ENCODE peak calls at places on chromosomes 6 and 20, in four cellular contexts. G is GM12878, R is H1, P is HepG2. K is an unnamed sample.

GRCh38 chr6:125421853-125422252 is 120.1 kb upstream of the HDDC2 start:
- DNase-seq in P (no peak), G (no peak), R (peak; percentile 63), K (peak; percentile 81)

GRCh38 chr20:24098886-24099285 is 110.3 kb upstream of the GGTLC1 start:
- DNase-seq in G (no peak), R (no peak), P (no peak), K (no peak)

GRCh38 chr20:25309395-25310267 is 61.7 kb downstream of the PYGB start:
- DNase-seq in G (no peak), P (peak; percentile 82), R (no peak), K (no peak)

GRCh38 chr6:47256361-47256760 is 53.3 kb downstream of the TNFRSF21 start:
- DNase-seq in G (no peak), R (no peak), P (no peak), K (no peak)

GRCh38 chr6:9083108-9083507 is 647.8 kb upstream of the SLC35B3 start:
- DNase-seq in R (no peak), P (no peak), G (no peak), K (no peak)

GRCh38 chr6:439681-440167 is 48.2 kb downstream of the IRF4 start:
- DNase-seq in P (no peak), G (no peak), R (no peak), K (no peak)

GRCh38 chr6:35487653-35488516 is 9.0 kb downstream of the TEAD3 start:
- DNase-seq in R (peak; percentile 53), G (no peak), P (no peak), K (peak; percentile 60)

GRCh38 chr20:58511364-58511763 is 3.8 kb downstream of the APCDD1L start:
- DNase-seq in P (no peak), G (no peak), R (no peak), K (no peak)

GRCh38 chr6:27679308-27679967 is 206.5 kb upstream of the ZNF184 start:
- DNase-seq in P (no peak), G (no peak), R (no peak), K (peak; percentile 60)

GRCh38 chr6:114304304-114304887 is 38.4 kb downstream of the HS3ST5 start:
- DNase-seq in G (no peak), P (peak; percentile 19), R (no peak), K (peak; percentile 50)

GRCh38 chr20:33337531-33338165 is 54.6 kb downstream of the BPIFB1 start:
- DNase-seq in P (no peak), G (peak; percentile 50), R (no peak), K (no peak)

GRCh38 chr6:16421462-16421960 is 183.1 kb downstream of the GMPR start:
- DNase-seq in R (no peak), G (no peak), P (no peak), K (no peak)

GRCh38 chr20:19074828-19075516 is 137.5 kb upstream of the SLC24A3 start:
- DNase-seq in G (peak; percentile 88), R (peak; percentile 20), P (no peak), K (no peak)

GRCh38 chr20:47027042-47027441 is 132.4 kb downstream of the EYA2 start:
- DNase-seq in G (no peak), R (no peak), P (no peak), K (no peak)

GRCh38 chr6:88520020-88520338 is 353.8 kb upstream of the CNR1 start:
- DNase-seq in G (no peak), P (no peak), R (no peak), K (no peak)

GRCh38 chr6:141548969-141549368 is 583.8 kb upstream of the GJE1 start:
- DNase-seq in G (no peak), P (peak; percentile 38), R (no peak), K (no peak)

GRCh38 chr6:106519460-106520394 is 109.6 kb downstream of the RTN4IP1 start:
- DNase-seq in G (peak; percentile 89), R (no peak), P (no peak), K (no peak)

GRCh38 chr20:15364781-15365180 is 1027.4 kb upstream of the FLRT3 start:
- DNase-seq in P (no peak), R (no peak), G (no peak), K (no peak)

GRCh38 chr6:100464910-100465700 is at the start of gene SIM1:
- DNase-seq in R (peak; percentile 92), P (no peak), G (no peak), K (peak; percentile 96)

GRCh38 chr6:7535498-7535897 is 6.0 kb upstream of the DSP start:
- DNase-seq in P (no peak), R (no peak), G (no peak), K (no peak)

GRCh38 chr20:53926428-53927028 is 143.9 kb downstream of the BCAS1 start:
- DNase-seq in R (no peak), G (peak; percentile 99), P (peak; percentile 98), K (no peak)

GRCh38 chr20:47792021-47792618 is 6.8 kb upstream of the SULF2 start:
- DNase-seq in G (no peak), P (no peak), R (no peak), K (no peak)

GRCh38 chr20:9031951-9032350 is 36.9 kb upstream of the PLCB4 start:
- DNase-seq in G (no peak), R (no peak), P (no peak), K (no peak)

GRCh38 chr6:152697634-152698033 is at the start of gene MYCT1:
- DNase-seq in P (no peak), G (no peak), R (no peak), K (no peak)

DNA sequence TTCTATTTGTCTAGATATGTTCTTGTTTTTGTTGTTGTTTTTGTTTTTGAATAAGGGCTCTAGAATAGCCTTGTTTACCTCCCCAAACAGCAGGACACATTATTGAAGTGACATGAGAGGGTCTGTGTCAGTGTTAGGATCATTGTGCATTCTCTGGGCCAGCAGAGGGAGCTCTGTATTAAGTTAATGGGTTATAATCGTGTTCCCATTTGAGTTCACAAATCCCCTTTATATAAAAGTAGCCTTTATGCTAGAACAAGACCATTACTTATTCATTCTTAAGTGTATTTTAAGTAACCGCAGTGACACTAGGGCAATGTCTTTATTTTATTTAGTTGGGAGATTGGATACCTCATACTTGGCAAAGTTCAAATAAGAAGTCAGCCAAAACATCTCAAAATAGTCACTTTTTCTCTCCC is 44.8 kb downstream of the STK4 start:
- DNase-seq in G (no peak), R (peak; percentile 55), P (peak; percentile 49), K (peak; percentile 83)
- TF ChIP-seq CREB1 in G (no peak), R (no peak), P (no peak), K (no peak)

DNA sequence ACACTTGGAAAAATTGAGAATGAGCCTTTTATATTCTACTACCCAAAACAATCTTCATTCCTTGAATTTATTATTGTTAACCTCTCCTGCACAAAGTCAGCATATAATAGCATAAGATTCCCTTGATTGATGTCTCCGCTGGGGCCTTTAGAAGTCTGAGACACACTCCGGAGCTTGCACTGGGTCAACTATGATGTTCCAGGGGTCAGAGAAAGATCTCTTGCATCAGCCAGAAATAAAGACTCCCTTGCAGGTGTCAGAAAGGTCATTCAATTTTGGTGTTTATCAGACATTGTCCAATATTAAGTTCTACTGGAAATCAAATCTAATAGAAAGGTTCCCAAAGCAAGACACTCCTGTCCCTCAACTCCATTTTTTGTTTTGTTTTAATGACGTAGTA is 29.7 kb upstream of the NHSL1 start:
- DNase-seq in R (no peak), P (no peak), G (no peak), K (no peak)
- H3K27ac ChIP-seq in R (no peak overlapping the region), P (no peak overlapping the region), G (no peak overlapping the region), K (peak overlapping the region; percentile 36)

GRCh38 chr20:43032459-43032858 is 157.2 kb downstream of the PTPRT start:
- DNase-seq in P (no peak), G (no peak), R (no peak), K (no peak)

GRCh38 chr20:43023836-43024235 is 165.9 kb downstream of the PTPRT start:
- DNase-seq in P (no peak), R (no peak), G (no peak), K (no peak)

GRCh38 chr20:43029161-43029560 is 160.5 kb downstream of the PTPRT start:
- DNase-seq in G (no peak), P (no peak), R (no peak), K (no peak)

GRCh38 chr20:43022568-43022967 is 167.1 kb downstream of the PTPRT start:
- DNase-seq in R (no peak), P (no peak), G (no peak), K (no peak)

GRCh38 chr20:43028470-43028869 is 161.2 kb downstream of the PTPRT start:
- DNase-seq in R (no peak), P (no peak), G (no peak), K (no peak)
- TF ChIP-seq CREB1 in R (no peak), P (no peak), G (no peak), K (no peak)

GRCh38 chr20:40758790-40759189 is 69.8 kb upstream of the MAFB start:
- DNase-seq in P (no peak), G (no peak), R (no peak), K (no peak)

GRCh38 chr20:40754372-40754943 is 65.4 kb upstream of the MAFB start:
- DNase-seq in R (no peak), G (no peak), P (no peak), K (no peak)

GRCh38 chr20:40753472-40753871 is 64.4 kb upstream of the MAFB start:
- DNase-seq in G (no peak), P (no peak), R (no peak), K (no peak)

GRCh38 chr20:40760399-40760798 is 71.4 kb upstream of the MAFB start:
- DNase-seq in R (no peak), P (no peak), G (no peak), K (no peak)

GRCh38 chr20:40757087-40757486 is 68.1 kb upstream of the MAFB start:
- DNase-seq in G (peak; percentile 13), R (no peak), P (no peak), K (no peak)
- H3K27ac ChIP-seq in G (no peak overlapping the region), R (no peak overlapping the region), P (no peak overlapping the region), K (no peak overlapping the region)

DNA sequence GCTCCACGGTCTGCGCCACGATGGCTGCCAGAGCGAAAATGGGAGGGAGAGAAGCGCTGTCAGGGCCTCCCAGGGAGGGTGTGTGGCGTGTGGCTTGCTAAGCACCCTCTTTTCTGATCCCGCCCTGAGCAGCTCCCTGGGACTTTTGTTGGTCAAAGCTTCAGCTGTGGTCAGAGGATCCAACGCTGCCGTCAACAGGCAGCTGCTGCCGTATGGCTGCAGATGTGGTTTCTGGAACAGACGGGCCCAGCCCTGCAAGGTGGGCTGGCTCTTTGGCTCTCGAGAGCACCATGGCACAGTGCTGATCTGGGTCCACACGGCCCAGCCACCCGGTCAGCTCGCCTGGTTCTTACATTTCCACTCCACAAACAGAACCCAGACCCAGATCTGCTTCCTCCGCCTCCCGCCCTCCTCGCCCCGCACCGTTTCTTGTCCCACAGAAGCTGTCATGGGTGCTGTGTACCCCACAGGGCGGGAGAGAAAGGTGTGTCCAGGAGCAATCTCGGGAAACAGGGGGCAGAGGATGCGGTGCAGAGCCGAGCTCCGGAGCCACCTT is 86.0 kb upstream of the BHLHE23 start:
- DNase-seq in R (peak; percentile 43), P (no peak), G (no peak), K (no peak)
- TF ChIP-seq CREB1 in R (no peak), P (no peak), G (no peak), K (no peak)